ENCODE peak calls at places on chromosomes 11 and 22, in six cellular contexts. C is Peyer's patch, H is H1, K is prostate gland, A is A549, W is GM12892. Q is an unnamed sample.

GRCh38 chr11:57313071-57313787 is 11.5 kb downstream of the TNKS1BP1 start:
- DNase-seq in A (no peak), K (no peak), H (no peak), W (no peak), C (no peak), Q (no peak)

GRCh38 chr11:68450711-68451110 is 9.8 kb upstream of the PPP6R3 start:
- DNase-seq in A (no peak), C (no peak), W (no peak), H (no peak), K (no peak), Q (no peak)

GRCh38 chr22:22948651-22949611 is 61.3 kb downstream of the IGLL5 start:
- DNase-seq in H (no peak), K (no peak), A (no peak), W (no peak), C (peak; percentile 8), Q (no peak)

GRCh38 chr11:104803770-104804169 is 94.5 kb downstream of the CASP12 start:
- DNase-seq in W (no peak), C (no peak), K (no peak), H (no peak), A (no peak), Q (no peak)

GRCh38 chr11:33829430-33830141 is 55.3 kb upstream of the FBXO3 start:
- DNase-seq in A (peak; percentile 81), C (peak; percentile 22), K (peak; percentile 50), H (no peak), W (peak; percentile 52), Q (peak; percentile 71)

GRCh38 chr11:69500285-69501120 is 19.0 kb downstream of the LINC01488 start:
- DNase-seq in H (no peak), A (no peak), C (no peak), W (no peak), K (no peak), Q (no peak)

GRCh38 chr11:69444381-69445130 is 36.9 kb upstream of the LINC01488 start:
- DNase-seq in W (no peak), C (no peak), H (no peak), A (no peak), K (peak; percentile 91), Q (peak; percentile 30)

GRCh38 chr11:34565417-34566208 is 52.0 kb upstream of the ELF5 start:
- DNase-seq in H (peak; percentile 17), C (no peak), K (no peak), W (no peak), A (peak; percentile 14), Q (no peak)

GRCh38 chr11:77201991-77202841 is 74.2 kb downstream of the MYO7A start:
- DNase-seq in W (no peak), A (no peak), C (no peak), H (no peak), K (no peak), Q (peak; percentile 11)

GRCh38 chr11:119337581-119338317 is 2.9 kb downstream of the C1QTNF5 start:
- DNase-seq in K (no peak), W (no peak), H (no peak), C (no peak), A (no peak), Q (no peak)

GRCh38 chr11:121476379-121477032 is 23.7 kb upstream of the SORL1-AS1 start:
- DNase-seq in H (no peak), W (no peak), C (no peak), A (no peak), K (peak; percentile 76), Q (no peak)

GRCh38 chr22:39928556-39929401 is 27.9 kb downstream of the GRAP2 start:
- DNase-seq in W (no peak), H (no peak), K (no peak), C (no peak), A (no peak), Q (no peak)

GRCh38 chr11:60848714-60849151 is 6.8 kb downstream of the CCDC86 start:
- DNase-seq in H (no peak), W (no peak), A (no peak), C (no peak), K (no peak), Q (no peak)

GRCh38 chr22:37564111-37564711 is 3.9 kb downstream of the CDC42EP1 start:
- DNase-seq in H (no peak), C (no peak), A (no peak), W (no peak), K (no peak), Q (no peak)

GRCh38 chr11:118245946-118246562 is 6.1 kb downstream of the MPZL3 start:
- DNase-seq in A (no peak), C (no peak), H (no peak), K (no peak), W (no peak), Q (no peak)

GRCh38 chr22:46267431-46268279 is at the start of gene TTC38:
- DNase-seq in C (peak; percentile 68), K (peak; percentile 92), H (peak; percentile 19), A (peak; percentile 87), W (peak; percentile 94), Q (peak; percentile 93)

GRCh38 chr11:59182457-59183151 is 10.7 kb downstream of the DTX4 start:
- DNase-seq in A (no peak), H (no peak), W (peak; percentile 40), C (peak; percentile 58), K (no peak), Q (no peak)

GRCh38 chr11:11349870-11350325 is 3.2 kb downstream of the CSNK2A3 start:
- DNase-seq in K (no peak), W (no peak), C (no peak), A (no peak), H (no peak), Q (peak; percentile 51)

GRCh38 chr11:96075532-96075959 is 151.6 kb upstream of the MTMR2 start:
- DNase-seq in H (no peak), A (no peak), K (no peak), C (no peak), W (no peak), Q (no peak)

GRCh38 chr11:84763931-84764330 is 863.2 kb downstream of the DLG2 start:
- DNase-seq in H (no peak), W (no peak), C (no peak), A (no peak), K (no peak), Q (no peak)

GRCh38 chr11:31160504-31161422 is 208.8 kb downstream of the DCDC1 start:
- DNase-seq in W (no peak), A (no peak), K (no peak), H (no peak), C (no peak), Q (no peak)

GRCh38 chr22:19709063-19709769 is 5.1 kb upstream of the SEPTIN5 start:
- DNase-seq in W (no peak), K (no peak), C (no peak), H (no peak), A (no peak), Q (no peak)

GRCh38 chr22:22687638-22688500 is 43.5 kb downstream of the GGTLC2 start:
- DNase-seq in A (no peak), K (no peak), C (peak; percentile 39), W (no peak), H (no peak), Q (peak; percentile 78)

GRCh38 chr11:71355266-71355665 is 92.9 kb downstream of the DHCR7 start:
- DNase-seq in W (no peak), C (no peak), K (no peak), A (no peak), H (no peak), Q (no peak)

DNA sequence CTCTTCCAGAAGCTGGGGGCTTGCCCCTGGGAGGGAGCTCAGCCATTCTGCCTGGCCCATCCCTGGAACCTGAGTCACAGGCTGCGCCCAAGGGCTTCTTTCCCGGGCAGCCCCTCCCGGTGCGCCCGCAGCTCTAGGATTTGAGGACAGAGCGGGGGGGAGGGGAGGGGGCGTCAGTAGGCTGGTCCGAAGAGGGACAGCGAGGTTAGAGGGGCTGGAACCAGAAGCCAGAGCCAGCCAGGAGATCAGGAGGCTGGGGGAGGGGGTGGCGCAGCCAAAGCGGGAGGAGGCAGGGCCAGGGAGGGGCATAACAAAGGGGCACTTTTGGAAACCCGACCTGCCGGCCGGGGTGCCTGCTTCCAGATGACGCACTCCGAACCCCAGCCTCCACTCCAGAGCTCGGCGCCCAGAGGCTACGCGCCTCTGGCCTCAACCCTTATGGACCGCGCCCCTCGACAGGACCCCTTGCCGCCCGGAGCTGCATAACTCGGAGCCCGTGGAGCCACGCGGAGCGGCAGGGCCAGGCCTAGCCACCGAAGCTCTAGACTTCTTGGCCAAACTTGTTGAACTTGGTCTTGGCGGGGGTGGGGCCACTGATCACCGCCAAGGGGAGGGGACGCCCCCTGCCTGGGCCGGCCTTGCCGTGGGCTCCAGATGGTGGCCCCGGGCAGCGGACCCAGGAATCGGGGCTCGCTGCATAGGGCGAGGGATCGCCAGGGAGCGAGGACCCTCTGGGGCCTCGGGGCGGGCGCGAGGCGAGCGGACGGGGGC is 744 bp downstream of the PACSIN3 start:
- DNase-seq in H (peak; percentile 91), K (peak; percentile 69), C (no peak), A (no peak), W (no peak), Q (no peak)
- TF ChIP-seq POLR2A in H (peak; percentile 85), K (peak; percentile 70), C (no peak), A (no peak), W (no peak), Q (no peak)

GRCh38 chr11:17760102-17761029 is 25.8 kb downstream of the KCNC1 start:
- DNase-seq in K (peak; percentile 17), A (peak; percentile 57), H (peak; percentile 77), W (peak; percentile 54), C (no peak), Q (peak; percentile 61)
- TF ChIP-seq POLR2A in K (no peak), A (no peak), H (no peak), W (no peak), C (no peak), Q (no peak)

GRCh38 chr11:90468923-90469322 is 246.1 kb upstream of the CHORDC1 start:
- DNase-seq in K (no peak), W (no peak), H (no peak), C (no peak), A (no peak), Q (no peak)

DNA sequence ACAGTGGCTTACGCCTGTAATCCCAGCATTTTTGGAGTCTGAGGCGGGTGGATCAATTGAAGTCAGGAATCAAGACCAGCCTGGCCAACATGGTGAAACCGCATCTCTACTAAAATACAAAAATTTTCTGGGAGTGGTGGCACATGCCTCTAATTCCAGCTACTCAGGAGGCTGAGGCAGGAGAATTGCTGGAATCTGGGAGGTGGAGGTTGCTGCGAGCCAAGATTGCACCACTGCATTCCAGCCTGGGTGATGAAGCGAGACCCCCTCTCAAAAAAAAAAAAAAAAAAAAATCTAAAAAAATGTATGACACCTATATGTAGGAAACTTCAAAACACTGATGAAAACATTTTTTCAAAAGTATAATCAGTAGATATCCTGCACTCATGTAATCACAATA is 242.7 kb upstream of the CHORDC1 start:
- DNase-seq in K (no peak), A (no peak), W (no peak), H (no peak), C (no peak), Q (no peak)
- TF ChIP-seq POLR2A in K (no peak), A (no peak), W (no peak), H (no peak), C (no peak), Q (no peak)

DNA sequence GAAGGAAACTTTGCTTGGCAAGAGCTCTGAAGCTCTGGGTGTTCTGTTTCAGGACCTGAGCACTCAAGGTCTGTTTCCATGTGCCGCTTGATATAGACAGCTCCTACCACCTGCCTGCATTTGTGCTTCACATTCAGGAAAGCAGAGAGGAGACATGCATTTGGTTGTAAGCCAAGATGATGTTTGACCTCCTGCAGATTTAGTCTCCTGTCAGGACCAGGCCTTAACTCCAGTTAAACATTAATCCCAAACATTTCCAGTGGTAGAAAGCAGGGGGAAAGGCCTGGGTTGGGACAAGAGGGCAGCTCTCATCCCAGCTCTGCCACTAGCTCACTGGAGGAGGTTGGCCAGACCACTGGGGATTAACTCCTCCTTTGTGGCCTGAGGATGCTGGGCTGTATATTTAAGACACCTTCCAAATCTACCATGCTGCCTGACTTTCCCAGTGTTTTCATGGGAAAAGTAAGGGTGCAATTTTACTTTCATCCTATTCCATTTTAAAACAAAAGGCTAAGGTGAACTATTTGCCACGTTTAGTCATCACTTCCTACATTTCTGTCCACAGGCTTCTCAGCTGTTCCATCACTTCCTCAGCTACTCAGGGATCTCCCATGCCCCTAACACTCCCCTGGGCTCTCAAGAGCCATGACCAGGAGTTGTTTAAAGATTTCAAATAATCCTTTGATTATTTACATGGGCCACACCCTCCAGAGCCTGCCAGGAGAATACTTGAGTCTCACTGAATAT is 80.9 kb downstream of the INSC start:
- DNase-seq in A (no peak), W (no peak), C (no peak), K (no peak), H (no peak), Q (no peak)
- TF ChIP-seq POLR2A in A (no peak), W (no peak), C (no peak), K (no peak), H (no peak), Q (no peak)